ENCODE peak calls at places on chromosomes 13 and 19, in four cellular contexts. G, M, O and A are unnamed samples.

GRCh38 chr13:97259787-97260641 is 37.9 kb downstream of the MBNL2 start:
- DNase-seq in G (no peak), M (no peak), O (peak; percentile 56), A (peak; percentile 49)

GRCh38 chr19:31693870-31694269 is 344.6 kb upstream of the TSHZ3 start:
- DNase-seq in G (no peak), M (no peak), O (no peak), A (no peak)

GRCh38 chr19:17605761-17606745 is 50.6 kb downstream of the COLGALT1 start:
- DNase-seq in G (peak; percentile 80), M (no peak), O (peak; percentile 73), A (peak; percentile 83)

GRCh38 chr19:3407556-3408516 is 41.5 kb downstream of the NFIC start:
- DNase-seq in G (no peak), M (no peak), O (peak; percentile 74), A (no peak)

GRCh38 chr13:35566340-35566739 is 89.9 kb upstream of the MAB21L1 start:
- DNase-seq in G (no peak), M (no peak), O (no peak), A (no peak)

GRCh38 chr19:12885749-12886706 is 973 bp downstream of the KLF1 start:
- DNase-seq in G (no peak), M (no peak), O (no peak), A (no peak)

GRCh38 chr13:89383891-89384290 is 1712.7 kb downstream of the SLITRK5 start:
- DNase-seq in G (no peak), M (no peak), O (no peak), A (no peak)

GRCh38 chr19:15815306-15815705 is at the start of gene OR10H1:
- DNase-seq in G (peak; percentile 69), M (no peak), O (no peak), A (no peak)

GRCh38 chr13:29676535-29676934 is 81.0 kb upstream of the SLC7A1 start:
- DNase-seq in G (no peak), M (no peak), O (no peak), A (no peak)

GRCh38 chr13:25249001-25249543 is 38.2 kb downstream of the MTMR6 start:
- DNase-seq in G (no peak), M (no peak), O (no peak), A (no peak)

GRCh38 chr19:23055501-23055900 is 52.5 kb upstream of the ZNF728 start:
- DNase-seq in G (no peak), M (no peak), O (no peak), A (no peak)

GRCh38 chr19:42113641-42114348 is 18.5 kb downstream of the POU2F2 start:
- DNase-seq in G (no peak), M (peak; percentile 14), O (peak; percentile 56), A (peak; percentile 85)

GRCh38 chr19:16359964-16360363 is 35.3 kb downstream of the KLF2 start:
- DNase-seq in G (no peak), M (no peak), O (no peak), A (no peak)

GRCh38 chr19:50158577-50158976 is 4.5 kb downstream of the IZUMO2 start:
- DNase-seq in G (no peak), M (no peak), O (no peak), A (no peak)

GRCh38 chr19:5046339-5047039 is 77.6 kb downstream of the KDM4B start:
- DNase-seq in G (peak; percentile 79), M (no peak), O (no peak), A (no peak)

GRCh38 chr13:50026788-50027473 is 11.7 kb downstream of the KCNRG start:
- DNase-seq in G (no peak), M (no peak), O (no peak), A (no peak)

GRCh38 chr13:50598338-50598737 is 245.2 kb downstream of the DLEU7 start:
- DNase-seq in G (no peak), M (no peak), O (no peak), A (no peak)

GRCh38 chr13:27933580-27934328 is 14.0 kb downstream of the PDX1 start:
- DNase-seq in G (no peak), M (no peak), O (no peak), A (no peak)

GRCh38 chr19:35730326-35730725 is 11.9 kb downstream of the IGFLR1 start:
- DNase-seq in G (no peak), M (no peak), O (no peak), A (no peak)

GRCh38 chr13:98411617-98412310 is 165.1 kb downstream of the STK24 start:
- DNase-seq in G (peak; percentile 68), M (no peak), O (peak; percentile 44), A (no peak)

GRCh38 chr19:28932446-28932845 is 280.5 kb downstream of the UQCRFS1 start:
- DNase-seq in G (no peak), M (no peak), O (no peak), A (no peak)

GRCh38 chr19:11168568-11168967 is 13.0 kb upstream of the SPC24 start:
- DNase-seq in G (no peak), M (no peak), O (no peak), A (peak; percentile 84)

GRCh38 chr13:74406439-74406838 is 272.2 kb upstream of the KLF12 start:
- DNase-seq in G (no peak), M (no peak), O (no peak), A (no peak)